ENCODE peak calls at places on chromosome 6, in eight cellular contexts. I, U, B, P, L, D, R and Y are unnamed samples.

GRCh38 chr6:32627831-32628230 is 9.4 kb upstream of the HLA-DQA1 start:
- DNase-seq in B (peak), P (no peak), D (no peak), L (peak), U (no peak), I (peak), R (peak), Y (peak)

GRCh38 chr6:157225575-157225995 is 97.7 kb downstream of the TMEM242 start:
- DNase-seq in I (no peak), R (peak), D (no peak), B (no peak), L (no peak), P (peak), U (no peak), Y (no peak)

GRCh38 chr6:326896-327537 is 34.7 kb downstream of the DUSP22 start:
- DNase-seq in I (no peak), R (no peak), L (no peak), P (peak), U (no peak), D (no peak), B (no peak), Y (no peak)

GRCh38 chr6:115404451-115404850 is 656.2 kb downstream of the FRK start:
- DNase-seq in U (no peak), D (no peak), I (no peak), P (no peak), R (no peak), L (no peak), B (no peak), Y (no peak)

GRCh38 chr6:30076333-30076732 is 764 bp upstream of the RNF39 start:
- DNase-seq in B (no peak), L (no peak), R (no peak), U (no peak), I (no peak), D (no peak), P (no peak), Y (no peak)

GRCh38 chr6:120873125-120873865 is 461.0 kb downstream of the TBC1D32 start:
- DNase-seq in P (peak), D (no peak), R (no peak), B (no peak), U (no peak), L (no peak), I (no peak), Y (no peak)

GRCh38 chr6:156585859-156586258 is 191.3 kb upstream of the ARID1B start:
- DNase-seq in D (no peak), U (peak), I (no peak), P (no peak), L (no peak), B (no peak), R (no peak), Y (no peak)

GRCh38 chr6:150739711-150740349 is 125.7 kb upstream of the MTHFD1L start:
- DNase-seq in P (no peak), L (no peak), U (no peak), I (no peak), R (no peak), D (no peak), B (no peak), Y (no peak)

GRCh38 chr6:2614842-2615241 is 135.9 kb downstream of the MYLK4 start:
- DNase-seq in D (no peak), I (no peak), R (no peak), B (no peak), P (no peak), L (no peak), U (no peak), Y (no peak)

GRCh38 chr6:257031-257725 is 35.1 kb upstream of the DUSP22 start:
- DNase-seq in R (peak), I (no peak), L (no peak), D (peak), P (no peak), U (no peak), B (no peak), Y (no peak)

GRCh38 chr6:56579155-56579851 is 63.4 kb downstream of the DST start:
- DNase-seq in U (no peak), R (no peak), B (no peak), P (no peak), L (no peak), D (no peak), I (no peak), Y (no peak)

GRCh38 chr6:40482532-40482931 is 104.6 kb downstream of the LRFN2 start:
- DNase-seq in B (no peak), D (peak), U (peak), L (no peak), R (no peak), I (no peak), P (peak), Y (peak)

GRCh38 chr6:73452107-73452461 is at the start of gene CGAS:
- DNase-seq in U (no peak), R (peak), D (peak), P (peak), I (peak), B (peak), L (peak), Y (peak)

GRCh38 chr6:12037803-12038202 is 25.7 kb downstream of the HIVEP1 start:
- DNase-seq in I (no peak), D (no peak), R (no peak), B (no peak), U (no peak), L (no peak), P (no peak), Y (no peak)

GRCh38 chr6:46502486-46503119 is 11.4 kb upstream of the RCAN2 start:
- DNase-seq in P (no peak), B (no peak), R (no peak), D (no peak), L (no peak), U (no peak), I (no peak), Y (no peak)

GRCh38 chr6:30325873-30326445 is 768 bp upstream of the TRIM39 start:
- DNase-seq in B (no peak), U (peak), I (no peak), D (no peak), L (no peak), P (peak), R (no peak), Y (peak)